ENCODE peak calls at places on chromosomes 7 and 10, in seven cellular contexts. Z is osteoblast, W is spleen, B is neuronal stem cell, V is AG04450, X is right cardiac atrium, E is suprapubic skin. G is an unnamed sample.

GRCh38 chr7:23546897-23547572 is 15.3 kb upstream of the TRA2A start:
- DNase-seq in Z (peak; percentile 94), W (peak; percentile 74), B (peak; percentile 88), V (peak; percentile 89), X (peak; percentile 82), E (peak; percentile 78), G (peak; percentile 94)

GRCh38 chr10:18312385-18313145 is 172.3 kb downstream of the CACNB2 start:
- DNase-seq in Z (no peak), W (no peak), B (no peak), V (no peak), X (no peak), E (no peak), G (no peak)

GRCh38 chr7:22255834-22256233 is 101.1 kb downstream of the RAPGEF5 start:
- DNase-seq in Z (no peak), W (no peak), B (no peak), V (no peak), X (no peak), E (no peak), G (no peak)

GRCh38 chr10:10967029-10967428 is 50.6 kb upstream of the CELF2 start:
- DNase-seq in Z (no peak), W (no peak), B (no peak), V (no peak), X (no peak), E (no peak), G (no peak)

GRCh38 chr7:133705596-133705995 is 421.5 kb upstream of the LRGUK start:
- DNase-seq in Z (no peak), W (no peak), B (no peak), V (no peak), X (no peak), E (no peak), G (no peak)

GRCh38 chr10:52677087-52677486 is 95.5 kb downstream of the MBL2 start:
- DNase-seq in Z (no peak), W (no peak), B (no peak), V (no peak), X (no peak), E (no peak), G (no peak)

GRCh38 chr7:97868314-97868713 is 3.9 kb downstream of the ASNS start:
- DNase-seq in Z (no peak), W (no peak), B (no peak), V (no peak), X (no peak), E (no peak), G (no peak)

GRCh38 chr10:98886686-98887085 is 349.0 kb downstream of the HPSE2 start:
- DNase-seq in Z (no peak), W (no peak), B (no peak), V (no peak), X (no peak), E (no peak), G (no peak)

GRCh38 chr7:55381696-55382095 is 16.6 kb downstream of the LANCL2 start:
- DNase-seq in Z (no peak), W (no peak), B (no peak), V (no peak), X (no peak), E (no peak), G (no peak)

GRCh38 chr7:36286241-36286640 is 103.4 kb upstream of the ANLN start:
- DNase-seq in Z (no peak), W (no peak), B (no peak), V (no peak), X (no peak), E (peak; percentile 42), G (no peak)

GRCh38 chr7:44973610-44974401 is 5.0 kb downstream of the MYO1G start:
- DNase-seq in Z (peak; percentile 92), W (no peak), B (no peak), V (no peak), X (peak; percentile 74), E (peak; percentile 59), G (no peak)
- H3K9me3 ChIP-seq in Z (no peaks in the 10 kb centered on the region), W (no peaks in the 10 kb centered on the region), B (no peaks in the 10 kb centered on the region), V (no peaks in the 10 kb centered on the region), X (no peaks in the 10 kb centered on the region), E (no peaks in the 10 kb centered on the region), G (no peaks in the 10 kb centered on the region)

DNA sequence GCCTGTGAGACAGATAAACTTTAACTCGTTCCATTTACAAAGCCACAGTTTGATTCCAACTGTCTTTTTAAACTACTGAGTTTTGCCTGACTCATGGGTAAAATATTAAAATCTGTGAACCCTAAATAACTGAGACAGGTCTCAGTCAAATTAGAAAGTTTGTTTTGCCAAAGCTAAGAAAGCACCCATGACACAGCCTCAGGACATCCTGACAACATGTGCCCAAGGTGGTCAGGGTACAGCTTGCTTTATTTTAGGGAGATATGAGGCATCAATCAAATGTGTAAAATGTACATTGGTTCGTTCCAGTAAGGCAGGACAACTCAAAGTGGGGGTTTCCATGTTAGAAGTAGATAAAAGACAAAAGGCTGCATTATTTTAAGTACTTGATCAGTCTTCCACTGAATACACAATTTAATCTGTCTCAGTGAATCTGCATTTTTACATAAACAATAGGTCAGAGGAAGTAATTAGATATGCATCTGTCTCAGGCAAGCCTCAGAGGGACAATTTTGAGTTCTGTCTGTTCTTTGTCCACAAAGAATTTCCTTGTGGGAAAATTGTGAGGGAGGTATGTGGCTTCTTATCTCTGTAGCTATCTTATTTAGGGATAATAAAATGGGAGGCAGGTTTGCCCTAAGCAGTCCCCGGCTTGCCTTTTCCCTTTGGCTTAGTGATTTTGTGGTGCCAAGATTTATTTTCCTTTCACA is 11.0 kb upstream of the PIP start:
- DNase-seq in Z (no peak), W (no peak), B (no peak), V (no peak), X (no peak), E (no peak), G (no peak)
- H3K9me3 ChIP-seq in Z (no peaks in the 10 kb centered on the region), W (peaks cover 53% of the 10 kb centered on the region), B (no peaks in the 10 kb centered on the region), V (peaks cover 16% of the 10 kb centered on the region), X (no peaks in the 10 kb centered on the region), E (peaks cover 12% of the 10 kb centered on the region), G (peaks cover 10% of the 10 kb centered on the region)

GRCh38 chr7:63041786-63042185 is 956.9 kb upstream of the ZNF722 start:
- DNase-seq in Z (no peak), W (no peak), B (no peak), V (no peak), X (no peak), E (no peak), G (no peak)
- H3K9me3 ChIP-seq in Z (peaks cover 3% of the 10 kb centered on the region), W (peaks cover 69% of the 10 kb centered on the region), B (no peaks in the 10 kb centered on the region), V (peaks cover 87% of the 10 kb centered on the region), X (peaks cover 2% of the 10 kb centered on the region), E (peaks cover 33% of the 10 kb centered on the region), G (no peaks in the 10 kb centered on the region)

DNA sequence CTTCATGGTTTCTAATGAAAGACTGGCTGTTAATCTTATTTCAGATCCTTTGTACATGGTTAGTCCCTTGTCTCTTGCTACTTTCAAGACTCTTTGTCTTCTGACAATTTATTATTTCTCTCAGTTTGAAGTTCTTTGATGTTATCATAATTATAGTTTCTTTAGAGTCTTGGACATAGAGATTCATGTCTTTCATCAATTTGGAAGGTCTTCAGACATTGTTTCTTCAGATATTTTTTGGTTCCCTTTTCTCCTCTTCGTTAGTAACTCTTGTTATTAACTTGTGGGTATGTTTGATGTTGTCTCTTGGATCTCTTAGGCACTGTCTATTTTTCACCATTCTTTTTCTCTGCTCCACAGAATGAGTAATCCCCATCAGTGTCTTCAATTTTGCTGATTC is 8.8 kb downstream of the ZNF37A start:
- DNase-seq in Z (no peak), W (no peak), B (no peak), V (no peak), X (no peak), E (no peak), G (no peak)
- H3K9me3 ChIP-seq in Z (no peaks in the 10 kb centered on the region), W (peaks cover 90% of the 10 kb centered on the region), B (peaks cover 51% of the 10 kb centered on the region), V (peaks cover 10% of the 10 kb centered on the region), X (peaks cover 6% of the 10 kb centered on the region), E (peaks cover 26% of the 10 kb centered on the region), G (peaks cover 35% of the 10 kb centered on the region)

G was measured in NT2/D1.